ENCODE peak calls at places on chromosomes 4 and X, in eight cellular contexts. N is frontal cortex, V is germinal center, X is mucosa of gallbladder, B is ureter, P is AG09309, J is activated T-cell treated with anti-CD3 and anti-CD28 coated beads for 1 hour, W is NCI-H774. M is an unnamed sample.

GRCh38 chrX:40008841-40009461 is 88.8 kb downstream of the BCOR start:
- DNase-seq in N (peak), V (no peak), X (no peak), B (no peak), P (no peak), J (no peak), W (peak), M (no peak)

GRCh38 chr4:5100336-5100735 is 49.1 kb downstream of the STK32B start:
- DNase-seq in N (no peak), V (no peak), X (no peak), B (no peak), P (no peak), J (no peak), W (no peak), M (no peak)

GRCh38 chr4:112055100-112055499 is 90.2 kb upstream of the FAM241A start:
- DNase-seq in N (no peak), V (no peak), X (no peak), B (no peak), P (no peak), J (no peak), W (no peak), M (no peak)

GRCh38 chr4:155489261-155489660 is 112.5 kb upstream of the MAP9 start:
- DNase-seq in N (no peak), V (no peak), X (no peak), B (no peak), P (no peak), J (no peak), W (no peak), M (no peak)

GRCh38 chr4:12672320-12672719 is 811.8 kb downstream of the RAB28 start:
- DNase-seq in N (no peak), V (no peak), X (no peak), B (no peak), P (no peak), J (no peak), W (no peak), M (no peak)

GRCh38 chrX:113935516-113935915 is 648.4 kb upstream of the HTR2C start:
- DNase-seq in N (no peak), V (no peak), X (no peak), B (no peak), P (no peak), J (no peak), W (peak), M (no peak)

GRCh38 chr4:173318648-173319211 is 15.4 kb downstream of the HMGB2 start:
- DNase-seq in N (peak), V (peak), X (no peak), B (no peak), P (no peak), J (no peak), W (no peak), M (no peak)

GRCh38 chr4:113157086-113157857 is 107.8 kb downstream of the ANK2 start:
- DNase-seq in N (no peak), V (no peak), X (no peak), B (no peak), P (no peak), J (no peak), W (no peak), M (no peak)

GRCh38 chrX:104310657-104311056 is 55.9 kb upstream of the ESX1 start:
- DNase-seq in N (no peak), V (no peak), X (no peak), B (no peak), P (no peak), J (no peak), W (no peak), M (no peak)

GRCh38 chrX:9846631-9847030 is 60.4 kb downstream of the SHROOM2 start:
- DNase-seq in N (no peak), V (no peak), X (no peak), B (no peak), P (no peak), J (no peak), W (no peak), M (no peak)

GRCh38 chrX:153516055-153516454 is 1.4 kb upstream of the ATP2B3 start:
- DNase-seq in N (no peak), V (no peak), X (no peak), B (no peak), P (no peak), J (no peak), W (no peak), M (no peak)

GRCh38 chr4:125703443-125703842 is 388.7 kb downstream of the FAT4 start:
- DNase-seq in N (no peak), V (no peak), X (no peak), B (no peak), P (peak), J (no peak), W (no peak), M (no peak)

GRCh38 chr4:128155231-128155855 is 94.2 kb downstream of the LARP1B start:
- DNase-seq in N (no peak), V (no peak), X (no peak), B (no peak), P (no peak), J (no peak), W (no peak), M (no peak)

GRCh38 chrX:149633511-149633910 is 1.9 kb upstream of the TMEM185A start:
- DNase-seq in N (no peak), V (no peak), X (no peak), B (no peak), P (no peak), J (no peak), W (no peak), M (no peak)

M was measured in smooth muscle cell of the brain vasculature.